ENCODE peak calls at places on chromosomes 6 and 20, in seven cellular contexts. S is stimulated activated CD4-positive, alpha-beta T cell treated with anti-CD3 and anti-CD28 coated beads, Interleukin-4, amount 100 ng/mL, for 4 hours; H is naive thymus-derived CD4-positive, alpha-beta T cell; L is Ammon's horn; X is fibroblast of mammary gland; T is anterior cingulate cortex; I is lower leg skin. A is an unnamed sample.

GRCh38 chr6:158013904-158014504 is 32.3 kb downstream of the SYNJ2 start:
- DNase-seq in S (no peak), H (no peak), I (no peak), L (no peak), X (no peak), T (no peak), A (no peak)

GRCh38 chr6:131861356-131861755 is 53.5 kb downstream of the ENPP1 start:
- DNase-seq in S (no peak), L (no peak), T (no peak), I (no peak), X (peak; percentile 46), H (no peak), A (no peak)

GRCh38 chr6:37713529-37714119 is 15.9 kb upstream of the MDGA1 start:
- DNase-seq in H (no peak), L (no peak), I (no peak), T (peak; percentile 31), X (peak; percentile 92), S (no peak), A (no peak)

GRCh38 chr6:158441639-158442308 is 118.1 kb upstream of the TMEM181 start:
- DNase-seq in S (no peak), L (no peak), H (no peak), I (no peak), X (peak; percentile 46), T (no peak), A (no peak)

GRCh38 chr6:169976301-169977081 is 225.1 kb downstream of the ERMARD start:
- DNase-seq in L (no peak), H (no peak), T (no peak), I (no peak), S (no peak), X (no peak), A (no peak)

GRCh38 chr6:153879826-153880225 is 159.2 kb upstream of the OPRM1 start:
- DNase-seq in X (no peak), I (no peak), S (no peak), T (no peak), H (no peak), L (no peak), A (no peak)

GRCh38 chr6:158644227-158645063 is at the start of gene DYNLT1:
- DNase-seq in I (peak; percentile 88), X (peak; percentile 82), S (peak; percentile 84), H (peak; percentile 84), L (peak; percentile 93), T (peak; percentile 45), A (peak; percentile 84)

GRCh38 chr6:122578961-122579360 is 31.2 kb upstream of the PKIB start:
- DNase-seq in S (no peak), X (no peak), H (no peak), L (no peak), T (no peak), I (no peak), A (no peak)

GRCh38 chr20:54199721-54200176 is 8.1 kb upstream of the PFDN4 start:
- DNase-seq in X (peak; percentile 80), T (no peak), L (peak; percentile 82), I (peak; percentile 78), S (peak; percentile 47), H (peak; percentile 53), A (peak; percentile 5)

GRCh38 chr20:48821261-48821910 is 6.4 kb downstream of the PREX1 start:
- DNase-seq in L (no peak), T (no peak), S (no peak), I (no peak), H (no peak), X (no peak), A (no peak)

GRCh38 chr6:35181933-35182612 is 31.7 kb upstream of the SCUBE3 start:
- DNase-seq in X (peak; percentile 92), L (no peak), I (peak; percentile 49), S (no peak), T (no peak), H (no peak), A (no peak)

GRCh38 chr6:71287038-71287437 is 1.6 kb upstream of the OGFRL1 start:
- DNase-seq in H (no peak), T (no peak), S (no peak), I (peak; percentile 70), X (peak; percentile 74), L (no peak), A (no peak)

GRCh38 chr20:48212806-48213509 is 427.7 kb upstream of the SULF2 start:
- DNase-seq in S (no peak), T (no peak), H (no peak), I (no peak), L (no peak), X (no peak), A (no peak)

GRCh38 chr6:66340736-66341135 is 633.7 kb upstream of the EYS start:
- DNase-seq in T (no peak), I (no peak), H (no peak), X (no peak), S (no peak), L (no peak), A (no peak)

GRCh38 chr6:168381726-168382458 is 59.1 kb upstream of the SMOC2 start:
- DNase-seq in I (no peak), L (no peak), S (no peak), X (no peak), T (no peak), H (no peak), A (no peak)

GRCh38 chr20:40203032-40203431 is 486.0 kb downstream of the MAFB start:
- DNase-seq in L (no peak), X (no peak), S (no peak), I (no peak), H (no peak), T (no peak), A (no peak)

GRCh38 chr6:89311853-89312531 is 3.1 kb downstream of the GABRR2 start:
- DNase-seq in L (peak; percentile 80), T (peak; percentile 25), X (peak; percentile 64), H (no peak), S (no peak), I (peak; percentile 42), A (no peak)

GRCh38 chr6:99362644-99363268 is 13.3 kb upstream of the FAXC start:
- DNase-seq in H (no peak), T (no peak), I (no peak), L (no peak), X (no peak), S (no peak), A (no peak)

GRCh38 chr20:45229264-45230056 is 8.3 kb downstream of the SEMG2 start:
- DNase-seq in S (no peak), I (no peak), L (no peak), H (peak; percentile 2), X (peak; percentile 7), T (no peak), A (no peak)

GRCh38 chr6:79946773-79947190 is 571 bp downstream of the ELOVL4 start:
- DNase-seq in I (no peak), H (peak; percentile 12), L (peak; percentile 56), X (peak; percentile 29), T (no peak), S (no peak), A (no peak)

GRCh38 chr6:111985202-111985731 is 68.6 kb upstream of the CCN6 start:
- DNase-seq in H (peak; percentile 43), I (peak; percentile 39), S (peak; percentile 72), X (peak; percentile 94), T (no peak), L (no peak), A (no peak)

GRCh38 chr6:33271098-33271607 is 523 bp downstream of the VPS52 start:
- DNase-seq in L (no peak), H (no peak), X (peak; percentile 28), T (no peak), S (no peak), I (no peak), A (no peak)

GRCh38 chr20:11229772-11230171 is 556.0 kb upstream of the JAG1 start:
- DNase-seq in L (peak; percentile 24), I (no peak), X (peak; percentile 89), T (no peak), S (no peak), H (no peak), A (no peak)

GRCh38 chr6:124622351-124622750 is 339.9 kb upstream of the RNF217 start:
- DNase-seq in H (no peak), T (no peak), I (no peak), L (no peak), X (no peak), S (no peak), A (no peak)

GRCh38 chr6:24818346-24818745 is 19.6 kb upstream of the ARMH2 start:
- DNase-seq in X (no peak), I (no peak), L (no peak), S (no peak), H (no peak), T (no peak), A (no peak)

GRCh38 chr20:20237093-20237959 is 130.6 kb upstream of the INSM1 start:
- DNase-seq in X (peak; percentile 27), H (no peak), L (peak; percentile 52), T (no peak), S (no peak), I (peak; percentile 40), A (no peak)

GRCh38 chr6:99613398-99613704 is 6.7 kb downstream of the PRDM13 start:
- DNase-seq in T (no peak), H (no peak), S (peak; percentile 37), X (peak; percentile 34), I (no peak), L (no peak), A (no peak)

GRCh38 chr6:105810105-105810921 is 275.8 kb upstream of the PRDM1 start:
- DNase-seq in H (no peak), L (peak; percentile 29), I (peak; percentile 64), T (no peak), S (peak; percentile 56), X (peak; percentile 92), A (no peak)

GRCh38 chr20:63153254-63154221 is 62.4 kb downstream of the YTHDF1 start:
- DNase-seq in X (no peak), L (no peak), H (no peak), I (no peak), T (no peak), S (no peak), A (no peak)

GRCh38 chr6:116220172-116220571 is 33.7 kb downstream of the TSPYL4 start:
- DNase-seq in H (no peak), L (peak; percentile 85), T (no peak), X (peak; percentile 9), I (no peak), S (no peak), A (no peak)

GRCh38 chr20:45935416-45936046 is 1.0 kb downstream of the PCIF1 start:
- DNase-seq in T (no peak), L (peak; percentile 41), I (no peak), H (no peak), X (peak; percentile 60), S (no peak), A (no peak)

GRCh38 chr6:159104163-159104885 is 59.5 kb upstream of the TAGAP start:
- DNase-seq in H (peak; percentile 77), I (no peak), S (peak; percentile 77), X (peak; percentile 42), T (no peak), L (peak; percentile 75), A (no peak)

GRCh38 chr20:62734881-62735280 is 26.2 kb downstream of the NTSR1 start:
- DNase-seq in X (no peak), I (no peak), S (no peak), L (no peak), T (no peak), H (no peak), A (no peak)

GRCh38 chr6:43976706-43977403 is 150.4 kb downstream of the MRPL14 start:
- DNase-seq in X (no peak), I (no peak), L (no peak), S (no peak), H (no peak), T (no peak), A (no peak)

GRCh38 chr20:49278817-49279676 is 1.2 kb upstream of the ZNFX1 start:
- DNase-seq in L (no peak), I (peak; percentile 31), T (no peak), H (no peak), S (peak; percentile 6), X (peak; percentile 36), A (no peak)

GRCh38 chr20:3888622-3889488 is at the start of gene PANK2:
- DNase-seq in X (peak; percentile 98), H (peak; percentile 96), S (peak; percentile 95), I (peak; percentile 99), L (peak; percentile 99), T (peak; percentile 97), A (peak; percentile 98)

A was measured in amygdala.